ENCODE peak calls at places on chromosomes 4 and X, in five cellular contexts. One of them, this sample, is unnamed.
A peak's percentile ranks its signal among the peaks of the same experiment; 100 is the strongest.

GRCh38 chrX:56726609-56727008 is 2.4 kb upstream of the NBDY start:
- DNase-seq in cardiac muscle cell: peak; percentile 46
- DNase-seq in foreskin fibroblast: peak; percentile 13
- DNase-seq in WERI-Rb-1: no peak
- DNase-seq in sigmoid colon: no peak
- DNase-seq in this sample: no peak

GRCh38 chr4:168304744-168305459 is 13.7 kb downstream of the DDX60 start:
- DNase-seq in cardiac muscle cell: no peak
- DNase-seq in foreskin fibroblast: peak; percentile 86
- DNase-seq in WERI-Rb-1: no peak
- DNase-seq in sigmoid colon: no peak
- DNase-seq in this sample: no peak

GRCh38 chr4:1297456-1298325 is 8.0 kb downstream of the MAEA start:
- DNase-seq in cardiac muscle cell: no peak
- DNase-seq in foreskin fibroblast: no peak
- DNase-seq in WERI-Rb-1: no peak
- DNase-seq in sigmoid colon: peak; percentile 50
- DNase-seq in this sample: no peak

GRCh38 chr4:133390198-133390855 is 241.2 kb downstream of the PCDH10 start:
- DNase-seq in cardiac muscle cell: peak; percentile 3
- DNase-seq in foreskin fibroblast: no peak
- DNase-seq in WERI-Rb-1: no peak
- DNase-seq in sigmoid colon: peak; percentile 56
- DNase-seq in this sample: no peak

GRCh38 chr4:71406459-71406963 is 67.7 kb downstream of the SLC4A4 start:
- DNase-seq in cardiac muscle cell: no peak
- DNase-seq in foreskin fibroblast: peak; percentile 7
- DNase-seq in WERI-Rb-1: no peak
- DNase-seq in sigmoid colon: no peak
- DNase-seq in this sample: no peak

GRCh38 chr4:120865985-120866384 is 56.5 kb downstream of the PRDM5 start:
- DNase-seq in cardiac muscle cell: no peak
- DNase-seq in foreskin fibroblast: no peak
- DNase-seq in WERI-Rb-1: peak; percentile 23
- DNase-seq in sigmoid colon: no peak
- DNase-seq in this sample: no peak

GRCh38 chrX:110569506-110569905 is 210.9 kb downstream of the RTL9 start:
- DNase-seq in cardiac muscle cell: no peak
- DNase-seq in foreskin fibroblast: peak; percentile 48
- DNase-seq in WERI-Rb-1: no peak
- DNase-seq in sigmoid colon: no peak
- DNase-seq in this sample: no peak

GRCh38 chrX:51867626-51868025 is 25.8 kb upstream of the MAGED1 start:
- DNase-seq in cardiac muscle cell: no peak
- DNase-seq in foreskin fibroblast: no peak
- DNase-seq in WERI-Rb-1: no peak
- DNase-seq in sigmoid colon: no peak
- DNase-seq in this sample: no peak

GRCh38 chr4:186204103-186204559 is 12.8 kb downstream of the CYP4V2 start:
- DNase-seq in cardiac muscle cell: no peak
- DNase-seq in foreskin fibroblast: peak; percentile 66
- DNase-seq in WERI-Rb-1: no peak
- DNase-seq in sigmoid colon: peak; percentile 81
- DNase-seq in this sample: no peak

GRCh38 chr4:151518359-151518758 is 109.4 kb downstream of the FHIP1A start:
- DNase-seq in cardiac muscle cell: no peak
- DNase-seq in foreskin fibroblast: no peak
- DNase-seq in WERI-Rb-1: no peak
- DNase-seq in sigmoid colon: no peak
- DNase-seq in this sample: no peak

GRCh38 chr4:108170729-108171540 is 2.2 kb upstream of the LEF1 start:
- DNase-seq in cardiac muscle cell: peak; percentile 31
- DNase-seq in foreskin fibroblast: no peak
- DNase-seq in WERI-Rb-1: no peak
- DNase-seq in sigmoid colon: no peak
- DNase-seq in this sample: no peak

GRCh38 chr4:13888112-13888511 is 260.6 kb upstream of the BOD1L1 start:
- DNase-seq in cardiac muscle cell: no peak
- DNase-seq in foreskin fibroblast: peak; percentile 72
- DNase-seq in WERI-Rb-1: no peak
- DNase-seq in sigmoid colon: no peak
- DNase-seq in this sample: no peak

GRCh38 chr4:119667802-119668201 is 39.2 kb upstream of the PDE5A start:
- DNase-seq in cardiac muscle cell: no peak
- DNase-seq in foreskin fibroblast: no peak
- DNase-seq in WERI-Rb-1: peak; percentile 29
- DNase-seq in sigmoid colon: no peak
- DNase-seq in this sample: no peak

GRCh38 chr4:879730-880079 is 52.4 kb downstream of the GAK start:
- DNase-seq in cardiac muscle cell: no peak
- DNase-seq in foreskin fibroblast: no peak
- DNase-seq in WERI-Rb-1: no peak
- DNase-seq in sigmoid colon: no peak
- DNase-seq in this sample: no peak

GRCh38 chr4:36251983-36252382 is 7.7 kb upstream of the ARAP2 start:
- DNase-seq in cardiac muscle cell: no peak
- DNase-seq in foreskin fibroblast: no peak
- DNase-seq in WERI-Rb-1: no peak
- DNase-seq in sigmoid colon: no peak
- DNase-seq in this sample: no peak

GRCh38 chrX:154508346-154508745 is 7.7 kb downstream of the FAM3A start:
- DNase-seq in cardiac muscle cell: no peak
- DNase-seq in foreskin fibroblast: no peak
- DNase-seq in WERI-Rb-1: no peak
- DNase-seq in sigmoid colon: no peak
- DNase-seq in this sample: no peak

GRCh38 chr4:157294575-157294974 is 74.0 kb downstream of the GRIA2 start:
- DNase-seq in cardiac muscle cell: no peak
- DNase-seq in foreskin fibroblast: no peak
- DNase-seq in WERI-Rb-1: no peak
- DNase-seq in sigmoid colon: no peak
- DNase-seq in this sample: no peak

GRCh38 chr4:38075370-38076152 is 115.4 kb downstream of the PTTG2 start:
- DNase-seq in cardiac muscle cell: no peak
- DNase-seq in foreskin fibroblast: peak; percentile 65
- DNase-seq in WERI-Rb-1: no peak
- DNase-seq in sigmoid colon: no peak
- DNase-seq in this sample: peak; percentile 74

GRCh38 chrX:120625366-120625765 is 4.5 kb downstream of the C1GALT1C1 start:
- DNase-seq in cardiac muscle cell: no peak
- DNase-seq in foreskin fibroblast: peak; percentile 25
- DNase-seq in WERI-Rb-1: no peak
- DNase-seq in sigmoid colon: no peak
- DNase-seq in this sample: no peak

GRCh38 chr4:78525559-78525958 is 26.0 kb upstream of the ANXA3 start:
- DNase-seq in cardiac muscle cell: no peak
- DNase-seq in foreskin fibroblast: no peak
- DNase-seq in WERI-Rb-1: no peak
- DNase-seq in sigmoid colon: no peak
- DNase-seq in this sample: no peak

GRCh38 chr4:162343967-162344366 is 180.2 kb upstream of the FSTL5 start:
- DNase-seq in cardiac muscle cell: no peak
- DNase-seq in foreskin fibroblast: no peak
- DNase-seq in WERI-Rb-1: no peak
- DNase-seq in sigmoid colon: no peak
- DNase-seq in this sample: no peak

GRCh38 chrX:129565046-129565649 is 25.1 kb downstream of the OCRL start:
- DNase-seq in cardiac muscle cell: no peak
- DNase-seq in foreskin fibroblast: no peak
- DNase-seq in WERI-Rb-1: no peak
- DNase-seq in sigmoid colon: no peak
- DNase-seq in this sample: no peak

GRCh38 chr4:114659386-114660008 is 60.9 kb downstream of the UGT8 start:
- DNase-seq in cardiac muscle cell: peak; percentile 80
- DNase-seq in foreskin fibroblast: peak; percentile 45
- DNase-seq in WERI-Rb-1: peak; percentile 82
- DNase-seq in sigmoid colon: no peak
- DNase-seq in this sample: no peak

GRCh38 chr4:95641571-95641970 is 92.8 kb upstream of the UNC5C start:
- DNase-seq in cardiac muscle cell: peak; percentile 82
- DNase-seq in foreskin fibroblast: no peak
- DNase-seq in WERI-Rb-1: no peak
- DNase-seq in sigmoid colon: no peak
- DNase-seq in this sample: no peak

GRCh38 chr4:56757270-56757746 is 64.2 kb downstream of the SPINK2 start:
- DNase-seq in cardiac muscle cell: no peak
- DNase-seq in foreskin fibroblast: peak; percentile 68
- DNase-seq in WERI-Rb-1: peak; percentile 53
- DNase-seq in sigmoid colon: peak; percentile 88
- DNase-seq in this sample: peak; percentile 60

GRCh38 chr4:55183926-55184599 is 58.7 kb upstream of the KDR start:
- DNase-seq in cardiac muscle cell: no peak
- DNase-seq in foreskin fibroblast: peak; percentile 92
- DNase-seq in WERI-Rb-1: no peak
- DNase-seq in sigmoid colon: no peak
- DNase-seq in this sample: no peak

GRCh38 chrX:151458824-151459223 is 61.8 kb downstream of the VMA21 start:
- DNase-seq in cardiac muscle cell: no peak
- DNase-seq in foreskin fibroblast: no peak
- DNase-seq in WERI-Rb-1: no peak
- DNase-seq in sigmoid colon: no peak
- DNase-seq in this sample: no peak

GRCh38 chr4:180827610-180828009 is 1415.6 kb upstream of the TENM3 start:
- DNase-seq in cardiac muscle cell: no peak
- DNase-seq in foreskin fibroblast: no peak
- DNase-seq in WERI-Rb-1: no peak
- DNase-seq in sigmoid colon: no peak
- DNase-seq in this sample: no peak

GRCh38 chrX:72351606-72352338 is 46.1 kb upstream of the CITED1 start:
- DNase-seq in cardiac muscle cell: no peak
- DNase-seq in foreskin fibroblast: peak; percentile 45
- DNase-seq in WERI-Rb-1: no peak
- DNase-seq in sigmoid colon: no peak
- DNase-seq in this sample: no peak

GRCh38 chr4:37447886-37448285 is 203.3 kb downstream of the NWD2 start:
- DNase-seq in cardiac muscle cell: no peak
- DNase-seq in foreskin fibroblast: no peak
- DNase-seq in WERI-Rb-1: no peak
- DNase-seq in sigmoid colon: no peak
- DNase-seq in this sample: no peak

DNA sequence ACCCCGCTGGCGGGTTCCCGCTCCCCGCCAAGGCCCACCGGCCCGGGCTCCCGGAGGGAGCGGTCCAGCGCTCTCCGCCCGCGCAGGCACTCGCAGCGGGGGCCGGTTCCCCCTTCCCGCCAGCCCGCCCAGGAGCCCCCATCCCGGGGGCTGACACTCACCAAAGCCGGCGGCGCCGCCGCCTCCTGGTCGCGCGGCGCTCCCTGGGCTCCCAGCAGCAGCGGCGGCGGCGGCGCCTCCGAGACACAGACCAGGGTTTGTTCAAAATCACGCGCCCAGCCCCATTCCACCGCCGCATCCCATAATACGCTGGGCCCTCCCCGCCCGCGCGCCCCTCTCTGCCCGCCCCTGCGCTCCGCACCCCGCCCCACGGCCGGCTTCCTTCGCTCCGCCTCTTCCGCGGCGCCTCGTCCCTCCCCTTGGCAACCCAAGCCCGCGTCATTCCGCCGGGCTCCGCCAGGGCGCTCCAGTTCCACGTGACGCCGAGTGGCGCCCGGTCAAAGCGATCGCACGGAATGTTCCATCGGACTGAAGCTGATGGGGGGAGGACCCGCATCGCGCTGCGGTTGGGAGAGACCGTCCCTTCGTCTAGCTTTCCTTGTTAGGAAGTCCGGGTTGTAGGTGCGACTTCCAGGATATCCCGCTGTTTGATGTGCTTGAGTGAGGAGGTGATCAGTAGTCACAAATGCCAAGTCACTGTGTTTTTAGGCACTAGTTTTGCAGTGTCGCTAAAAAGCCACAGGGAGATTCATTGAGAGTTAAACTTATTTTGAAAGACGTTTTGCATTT is 2.2 kb upstream of the LIN54 start:
- DNase-seq in cardiac muscle cell: peak; percentile 99
- DNase-seq in foreskin fibroblast: peak; percentile 98
- DNase-seq in WERI-Rb-1: peak; percentile 97
- DNase-seq in sigmoid colon: peak; percentile 99
- DNase-seq in this sample: peak; percentile 96
- TF ChIP-seq CTCF in cardiac muscle cell: peak; percentile 42
- TF ChIP-seq CTCF in foreskin fibroblast: peak; percentile 31
- TF ChIP-seq CTCF in WERI-Rb-1: peak; percentile 48
- TF ChIP-seq CTCF in sigmoid colon: peak; percentile 47
- TF ChIP-seq CTCF in this sample: peak; percentile 73

GRCh38 chr4:101597204-101597603 is 193.3 kb upstream of the BANK1 start:
- DNase-seq in cardiac muscle cell: no peak
- DNase-seq in foreskin fibroblast: no peak
- DNase-seq in WERI-Rb-1: peak; percentile 24
- DNase-seq in sigmoid colon: no peak
- DNase-seq in this sample: peak; percentile 28
- TF ChIP-seq CTCF in cardiac muscle cell: peak; percentile 10
- TF ChIP-seq CTCF in foreskin fibroblast: peak; percentile 21
- TF ChIP-seq CTCF in WERI-Rb-1: peak; percentile 65
- TF ChIP-seq CTCF in sigmoid colon: no peak
- TF ChIP-seq CTCF in this sample: no peak

DNA sequence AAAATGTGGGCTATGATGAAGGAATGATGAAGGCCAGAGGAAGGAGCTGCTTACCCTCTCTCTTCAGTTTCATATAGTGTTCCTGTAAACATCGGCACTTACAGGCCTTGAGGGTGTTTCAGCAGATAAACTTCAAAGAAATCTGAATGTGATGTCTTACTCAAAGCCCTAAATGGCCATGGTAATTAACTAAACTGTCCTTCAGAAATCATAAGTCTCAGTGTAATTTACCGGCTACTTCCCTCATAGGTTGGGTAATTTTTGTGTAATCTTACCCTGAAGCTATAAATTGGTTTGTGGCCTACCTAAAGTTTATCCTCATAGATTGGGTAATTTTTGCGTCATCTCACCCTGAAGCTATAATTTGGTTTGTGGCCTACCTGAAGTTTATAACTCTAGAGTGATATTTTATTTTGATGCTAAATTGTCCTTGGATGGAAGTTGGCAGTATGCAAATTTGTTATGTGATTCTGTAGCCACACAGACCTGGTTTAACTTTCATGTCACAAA is 2700.3 kb downstream of the ARAP2 start:
- DNase-seq in cardiac muscle cell: no peak
- DNase-seq in foreskin fibroblast: no peak
- DNase-seq in WERI-Rb-1: no peak
- DNase-seq in sigmoid colon: no peak
- DNase-seq in this sample: no peak
- TF ChIP-seq CTCF in cardiac muscle cell: no peak
- TF ChIP-seq CTCF in foreskin fibroblast: no peak
- TF ChIP-seq CTCF in WERI-Rb-1: no peak
- TF ChIP-seq CTCF in sigmoid colon: no peak
- TF ChIP-seq CTCF in this sample: no peak

DNA sequence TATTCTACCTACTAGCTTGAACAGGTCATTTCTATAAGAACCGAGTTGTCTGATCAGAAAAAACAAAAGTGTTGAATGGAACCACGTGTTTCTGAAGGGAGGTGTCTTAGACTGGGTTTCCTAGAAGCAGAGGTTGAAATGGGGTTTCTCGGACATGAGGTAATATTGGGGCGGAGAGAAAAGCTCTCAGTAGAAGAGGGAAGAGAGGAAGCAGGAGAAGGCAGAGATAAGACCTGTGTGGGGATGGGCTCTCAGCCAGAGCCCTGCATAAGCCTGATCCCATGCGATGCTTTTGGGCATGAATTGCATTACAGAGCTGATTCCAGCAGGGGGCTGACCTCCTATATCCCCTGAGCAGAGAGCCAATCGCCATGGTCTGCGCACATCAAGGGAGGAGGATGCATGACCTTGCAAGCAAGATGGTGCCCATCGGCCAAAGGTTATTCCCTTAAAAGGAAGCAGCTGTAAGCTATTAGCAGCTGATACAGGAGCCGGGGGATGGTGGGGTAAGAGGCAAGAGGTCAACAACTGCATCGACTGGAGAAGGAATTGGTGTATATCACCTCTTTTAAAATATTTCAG is 7.7 kb downstream of the ANOS1 start:
- DNase-seq in cardiac muscle cell: no peak
- DNase-seq in foreskin fibroblast: no peak
- DNase-seq in WERI-Rb-1: peak; percentile 33
- DNase-seq in sigmoid colon: no peak
- DNase-seq in this sample: no peak
- TF ChIP-seq CTCF in cardiac muscle cell: peak; percentile 21
- TF ChIP-seq CTCF in foreskin fibroblast: no peak
- TF ChIP-seq CTCF in WERI-Rb-1: peak; percentile 62
- TF ChIP-seq CTCF in sigmoid colon: no peak
- TF ChIP-seq CTCF in this sample: no peak